ENCODE peak calls at places on chromosome 12, in eight cellular contexts. One of them, this sample, is unnamed.

GRCh38 chr12:4152145-4152795 is 121.3 kb upstream of the CCND2 start:
- DNase-seq in EL: no peak
- DNase-seq in stimulated activated CD4-positive, alpha-beta T cell treated with anti-CD3 and anti-CD28 coated beads, Interleukin-1b, Interleukin-23, amount 100 ng/mL, for 24 hours: no peak
- DNase-seq in Ammon's horn: no peak
- DNase-seq in pons: no peak
- DNase-seq in hepatic stellate cell: no peak
- DNase-seq in NCI-H460: no peak
- DNase-seq in DMS79 treated with DMSO at 0.1 percent for 48 hours: no peak
- DNase-seq in this sample: no peak

GRCh38 chr12:104566244-104566993 is 109.7 kb downstream of the CHST11 start:
- DNase-seq in EL: no peak
- DNase-seq in stimulated activated CD4-positive, alpha-beta T cell treated with anti-CD3 and anti-CD28 coated beads, Interleukin-1b, Interleukin-23, amount 100 ng/mL, for 24 hours: no peak
- DNase-seq in Ammon's horn: no peak
- DNase-seq in pons: no peak
- DNase-seq in hepatic stellate cell: no peak
- DNase-seq in NCI-H460: no peak
- DNase-seq in DMS79 treated with DMSO at 0.1 percent for 48 hours: no peak
- DNase-seq in this sample: no peak

GRCh38 chr12:27305673-27306504 is 26.7 kb upstream of the BMAL2 start:
- DNase-seq in EL: peak
- DNase-seq in stimulated activated CD4-positive, alpha-beta T cell treated with anti-CD3 and anti-CD28 coated beads, Interleukin-1b, Interleukin-23, amount 100 ng/mL, for 24 hours: no peak
- DNase-seq in Ammon's horn: no peak
- DNase-seq in pons: peak
- DNase-seq in hepatic stellate cell: peak
- DNase-seq in NCI-H460: peak
- DNase-seq in DMS79 treated with DMSO at 0.1 percent for 48 hours: peak
- DNase-seq in this sample: no peak

GRCh38 chr12:100375023-100375737 is 18.3 kb downstream of the SLC17A8 start:
- DNase-seq in EL: peak
- DNase-seq in stimulated activated CD4-positive, alpha-beta T cell treated with anti-CD3 and anti-CD28 coated beads, Interleukin-1b, Interleukin-23, amount 100 ng/mL, for 24 hours: no peak
- DNase-seq in Ammon's horn: peak
- DNase-seq in pons: peak
- DNase-seq in hepatic stellate cell: no peak
- DNase-seq in NCI-H460: no peak
- DNase-seq in DMS79 treated with DMSO at 0.1 percent for 48 hours: peak
- DNase-seq in this sample: no peak

GRCh38 chr12:104565606-104566243 is 109.0 kb downstream of the CHST11 start:
- DNase-seq in EL: no peak
- DNase-seq in stimulated activated CD4-positive, alpha-beta T cell treated with anti-CD3 and anti-CD28 coated beads, Interleukin-1b, Interleukin-23, amount 100 ng/mL, for 24 hours: no peak
- DNase-seq in Ammon's horn: peak
- DNase-seq in pons: peak
- DNase-seq in hepatic stellate cell: no peak
- DNase-seq in NCI-H460: no peak
- DNase-seq in DMS79 treated with DMSO at 0.1 percent for 48 hours: no peak
- DNase-seq in this sample: no peak

GRCh38 chr12:55057466-55057865 is 37.7 kb downstream of the NEUROD4 start:
- DNase-seq in EL: peak
- DNase-seq in stimulated activated CD4-positive, alpha-beta T cell treated with anti-CD3 and anti-CD28 coated beads, Interleukin-1b, Interleukin-23, amount 100 ng/mL, for 24 hours: no peak
- DNase-seq in Ammon's horn: no peak
- DNase-seq in pons: no peak
- DNase-seq in hepatic stellate cell: no peak
- DNase-seq in NCI-H460: no peak
- DNase-seq in DMS79 treated with DMSO at 0.1 percent for 48 hours: no peak
- DNase-seq in this sample: no peak

GRCh38 chr12:65725376-65725775 is 98.9 kb upstream of the HMGA2 start:
- DNase-seq in EL: peak
- DNase-seq in stimulated activated CD4-positive, alpha-beta T cell treated with anti-CD3 and anti-CD28 coated beads, Interleukin-1b, Interleukin-23, amount 100 ng/mL, for 24 hours: no peak
- DNase-seq in Ammon's horn: no peak
- DNase-seq in pons: no peak
- DNase-seq in hepatic stellate cell: peak
- DNase-seq in NCI-H460: no peak
- DNase-seq in DMS79 treated with DMSO at 0.1 percent for 48 hours: no peak
- DNase-seq in this sample: no peak

GRCh38 chr12:123266679-123267277 is 4.9 kb downstream of the CDK2AP1 start:
- DNase-seq in EL: no peak
- DNase-seq in stimulated activated CD4-positive, alpha-beta T cell treated with anti-CD3 and anti-CD28 coated beads, Interleukin-1b, Interleukin-23, amount 100 ng/mL, for 24 hours: no peak
- DNase-seq in Ammon's horn: no peak
- DNase-seq in pons: no peak
- DNase-seq in hepatic stellate cell: no peak
- DNase-seq in NCI-H460: no peak
- DNase-seq in DMS79 treated with DMSO at 0.1 percent for 48 hours: no peak
- DNase-seq in this sample: no peak

GRCh38 chr12:64385468-64385867 is 5.1 kb downstream of the C12orf56 start:
- DNase-seq in EL: peak
- DNase-seq in stimulated activated CD4-positive, alpha-beta T cell treated with anti-CD3 and anti-CD28 coated beads, Interleukin-1b, Interleukin-23, amount 100 ng/mL, for 24 hours: peak
- DNase-seq in Ammon's horn: no peak
- DNase-seq in pons: no peak
- DNase-seq in hepatic stellate cell: no peak
- DNase-seq in NCI-H460: no peak
- DNase-seq in DMS79 treated with DMSO at 0.1 percent for 48 hours: no peak
- DNase-seq in this sample: no peak

GRCh38 chr12:76739896-76740295 is 24.0 kb upstream of the ZDHHC17 start:
- DNase-seq in EL: no peak
- DNase-seq in stimulated activated CD4-positive, alpha-beta T cell treated with anti-CD3 and anti-CD28 coated beads, Interleukin-1b, Interleukin-23, amount 100 ng/mL, for 24 hours: no peak
- DNase-seq in Ammon's horn: no peak
- DNase-seq in pons: no peak
- DNase-seq in hepatic stellate cell: no peak
- DNase-seq in NCI-H460: no peak
- DNase-seq in DMS79 treated with DMSO at 0.1 percent for 48 hours: no peak
- DNase-seq in this sample: no peak

This sample was measured in stimulated activated CD8-positive, alpha-beta memory T cell treated with anti-CD3 and anti-CD28 coated beads, Interleukin-4, amount 100 ng/mL, for 4 hours.